ENCODE peak calls at places on chromosomes 5 and 9, in eight cellular contexts. L, U, H, Z, S, W, T and G are unnamed samples.

GRCh38 chr5:133295520-133295919 is 243.7 kb downstream of the HSPA4 start:
- DNase-seq in U (no peak), S (no peak), W (no peak), L (no peak), Z (peak; percentile 26), H (no peak), T (no peak), G (no peak)

GRCh38 chr5:107739661-107740060 is 68.9 kb upstream of the EFNA5 start:
- DNase-seq in L (no peak), U (no peak), H (no peak), T (no peak), S (no peak), Z (peak; percentile 7), W (no peak), G (no peak)

GRCh38 chr9:131236161-131236560 is 40.1 kb downstream of the FAM78A start:
- DNase-seq in S (no peak), T (no peak), Z (no peak), L (no peak), H (no peak), U (no peak), W (no peak), G (no peak)

GRCh38 chr9:136499071-136499934 is 16.5 kb upstream of the SEC16A start:
- DNase-seq in W (no peak), T (no peak), Z (no peak), U (no peak), H (no peak), L (no peak), S (no peak), G (no peak)

GRCh38 chr5:179355976-179356968 is 11.0 kb upstream of the ADAMTS2 start:
- DNase-seq in H (no peak), Z (peak; percentile 80), U (no peak), S (no peak), T (no peak), L (no peak), W (no peak), G (no peak)

GRCh38 chr9:113999256-114000062 is 78.6 kb downstream of the AMBP start:
- DNase-seq in L (no peak), W (no peak), T (no peak), Z (no peak), H (no peak), U (no peak), S (no peak), G (peak; percentile 22)

GRCh38 chr5:179759961-179760541 is 27.4 kb downstream of the MAML1 start:
- DNase-seq in L (no peak), U (peak; percentile 11), S (no peak), W (no peak), H (no peak), T (peak; percentile 57), Z (no peak), G (no peak)

GRCh38 chr9:118686940-118687339 is 682.3 kb downstream of the BRINP1 start:
- DNase-seq in Z (no peak), L (no peak), T (no peak), U (no peak), H (peak; percentile 82), S (no peak), W (no peak), G (no peak)

GRCh38 chr9:99235069-99235468 is 13.0 kb downstream of the SEC61B start:
- DNase-seq in U (no peak), S (no peak), Z (no peak), L (no peak), H (no peak), W (no peak), T (no peak), G (no peak)

GRCh38 chr5:126354012-126354856 is 69.0 kb upstream of the GRAMD2B start:
- DNase-seq in Z (peak; percentile 98), S (peak; percentile 10), U (peak; percentile 99), W (no peak), T (peak; percentile 54), L (peak; percentile 46), H (no peak), G (peak; percentile 76)

GRCh38 chr9:5509573-5509972 is 758 bp upstream of the PDCD1LG2 start:
- DNase-seq in L (no peak), T (no peak), S (no peak), W (peak; percentile 4), Z (peak; percentile 92), H (no peak), U (peak; percentile 100), G (peak; percentile 62)

GRCh38 chr5:72525816-72526215 is 18.6 kb upstream of the ZNF366 start:
- DNase-seq in L (no peak), H (no peak), S (no peak), T (no peak), Z (peak; percentile 96), U (peak; percentile 96), W (no peak), G (no peak)

GRCh38 chr9:112751059-112751795 is 667 bp downstream of the SNX30 start:
- DNase-seq in L (peak; percentile 65), H (peak; percentile 46), U (peak; percentile 72), Z (peak; percentile 86), W (peak; percentile 27), S (peak; percentile 12), T (peak; percentile 79), G (peak; percentile 77)

GRCh38 chr5:134509308-134510040 is 16.0 kb upstream of the JADE2 start:
- DNase-seq in W (peak; percentile 50), L (no peak), U (peak; percentile 86), T (no peak), H (no peak), Z (peak; percentile 15), S (no peak), G (peak; percentile 92)

GRCh38 chr9:38641985-38642864 is 21.8 kb upstream of the ANKRD18A start:
- DNase-seq in W (no peak), Z (peak; percentile 60), T (peak; percentile 37), L (peak; percentile 50), U (peak; percentile 60), S (no peak), H (peak; percentile 18), G (peak; percentile 46)

GRCh38 chr9:76034049-76034448 is 143.6 kb downstream of the PCSK5 start:
- DNase-seq in T (no peak), Z (no peak), L (no peak), S (no peak), W (no peak), U (no peak), H (no peak), G (no peak)

GRCh38 chr5:66585291-66585690 is 10.9 kb upstream of the MAST4 start:
- DNase-seq in T (no peak), H (no peak), Z (no peak), L (no peak), U (no peak), W (no peak), S (no peak), G (no peak)

GRCh38 chr5:112109331-112109993 is 309.6 kb downstream of the EPB41L4A start:
- DNase-seq in W (no peak), S (no peak), Z (peak; percentile 86), L (no peak), T (no peak), U (peak; percentile 58), H (no peak), G (no peak)

GRCh38 chr9:134356496-134357470 is 30.5 kb downstream of the RXRA start:
- DNase-seq in L (no peak), S (no peak), U (no peak), W (no peak), H (no peak), T (no peak), Z (no peak), G (no peak)

GRCh38 chr9:101736723-101737122 is 1.7 kb downstream of the GRIN3A start:
- DNase-seq in T (no peak), S (no peak), Z (peak; percentile 10), U (peak; percentile 11), L (no peak), H (no peak), W (no peak), G (no peak)

GRCh38 chr5:54492196-54492595 is 25.4 kb upstream of the SNX18 start:
- DNase-seq in S (no peak), L (no peak), Z (no peak), W (no peak), H (no peak), U (peak; percentile 41), T (no peak), G (no peak)

GRCh38 chr9:99353408-99353807 is 131.3 kb downstream of the SEC61B start:
- DNase-seq in Z (peak; percentile 98), S (no peak), U (peak; percentile 99), H (no peak), W (no peak), L (no peak), T (no peak), G (no peak)